ENCODE peak calls at places on chromosomes 5 and 9, in four cellular contexts. B is esophagus squamous epithelium, R is body of pancreas, X is stomach. T is an unnamed sample.

GRCh38 chr5:64947031-64947430 is 178.3 kb downstream of the CWC27 start:
- DNase-seq in B (no peak), R (peak; percentile 11), X (no peak), T (peak; percentile 39)

GRCh38 chr9:94445846-94446245 is 109.0 kb upstream of the PCAT7 start:
- DNase-seq in B (no peak), R (no peak), X (no peak), T (no peak)

GRCh38 chr5:124655943-124656459 is 90.4 kb downstream of the ZNF608 start:
- DNase-seq in B (no peak), R (peak; percentile 70), X (peak; percentile 70), T (peak; percentile 79)

GRCh38 chr9:29212590-29213373 is 1639.5 kb upstream of the C9orf72 start:
- DNase-seq in B (no peak), R (peak; percentile 34), X (peak; percentile 50), T (peak; percentile 27)

GRCh38 chr5:81171769-81172168 is 61.4 kb upstream of the CKMT2 start:
- DNase-seq in B (no peak), R (no peak), X (no peak), T (no peak)

GRCh38 chr9:2242778-2243395 is 227.7 kb downstream of the SMARCA2 start:
- DNase-seq in B (no peak), R (no peak), X (peak; percentile 33), T (no peak)

GRCh38 chr5:154371687-154372086 is 74.1 kb upstream of the SAP30L start:
- DNase-seq in B (no peak), R (no peak), X (no peak), T (peak; percentile 79)

GRCh38 chr9:86585422-86586143 is 231.4 kb upstream of the TUT7 start:
- DNase-seq in B (no peak), R (no peak), X (no peak), T (no peak)

GRCh38 chr9:101369286-101369685 is 15.5 kb downstream of the BAAT start:
- DNase-seq in B (no peak), R (no peak), X (no peak), T (peak; percentile 4)

GRCh38 chr5:150560401-150561191 is 52.7 kb downstream of the NDST1 start:
- DNase-seq in B (peak; percentile 18), R (peak; percentile 93), X (peak; percentile 92), T (peak; percentile 82)

GRCh38 chr5:141392429-141393198 is at the start of gene PCDHGA8:
- DNase-seq in B (no peak), R (no peak), X (no peak), T (no peak)

GRCh38 chr9:93120846-93121315 is 13.2 kb downstream of the NINJ1 start:
- DNase-seq in B (no peak), R (no peak), X (no peak), T (no peak)

GRCh38 chr5:140881889-140882590 is at the start of gene PCDHA13:
- DNase-seq in B (no peak), R (no peak), X (no peak), T (no peak)

GRCh38 chr9:112753725-112754124 is 3.2 kb downstream of the SNX30 start:
- DNase-seq in B (no peak), R (no peak), X (no peak), T (no peak)

GRCh38 chr5:44808435-44809214 is at the start of gene MRPS30:
- DNase-seq in B (peak; percentile 68), R (peak; percentile 93), X (peak; percentile 91), T (peak; percentile 98)
- TF ChIP-seq POLR2A in B (no peak), R (peak; percentile 73), X (no peak), T (peak; percentile 91)

DNA sequence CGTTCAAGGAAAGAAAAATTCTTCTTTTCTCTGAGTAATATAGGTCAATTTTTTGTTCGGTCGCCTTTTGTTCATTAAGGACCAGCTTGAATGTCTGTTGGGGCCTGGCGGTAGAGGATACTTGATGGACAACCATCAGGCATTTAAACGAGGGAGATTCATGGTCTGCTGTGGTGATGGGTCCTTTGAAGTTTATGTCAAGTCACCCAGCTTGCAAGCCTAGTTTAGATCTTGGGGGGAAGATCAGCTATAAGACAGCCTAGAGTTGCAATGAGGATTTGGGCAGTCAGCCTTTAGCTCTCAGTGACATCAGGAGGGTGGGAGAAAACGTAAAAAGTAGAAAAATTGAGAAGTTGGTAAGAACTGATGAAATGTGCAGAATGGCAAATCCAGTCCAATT is 80.2 kb upstream of the SPRY4 start:
- DNase-seq in B (no peak), R (no peak), X (no peak), T (no peak)
- TF ChIP-seq POLR2A in B (no peak), R (no peak), X (no peak), T (no peak)

DNA sequence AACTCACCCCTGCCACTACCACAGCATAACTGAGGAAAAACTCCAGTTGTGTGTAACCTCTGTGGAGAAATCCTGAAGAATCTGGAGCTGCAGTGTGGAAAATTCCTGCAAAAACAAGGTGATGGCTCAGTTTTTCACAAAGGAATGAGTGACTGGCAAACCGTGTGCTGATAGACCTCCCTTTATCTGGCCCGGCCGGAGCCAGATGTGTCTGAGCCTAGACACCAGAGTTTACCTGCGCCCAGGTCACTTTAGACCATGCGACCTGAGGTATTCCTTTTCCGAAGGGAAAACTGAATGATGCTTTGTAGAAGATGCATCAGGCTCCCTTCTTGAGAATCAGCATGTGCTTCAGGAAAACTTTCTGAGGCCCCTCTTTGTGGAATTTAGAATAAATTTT is 16.2 kb downstream of the SLC25A48 start:
- DNase-seq in B (no peak), R (no peak), X (no peak), T (no peak)
- TF ChIP-seq POLR2A in B (no peak), R (no peak), X (no peak), T (no peak)

GRCh38 chr5:96743065-96743768 is 64.5 kb downstream of the ERAP1 start:
- DNase-seq in B (no peak), R (no peak), X (no peak), T (peak; percentile 70)

GRCh38 chr5:96742519-96742918 is 65.2 kb downstream of the ERAP1 start:
- DNase-seq in B (no peak), R (no peak), X (no peak), T (peak; percentile 62)

GRCh38 chr5:96743805-96744559 is 63.8 kb downstream of the ERAP1 start:
- DNase-seq in B (no peak), R (no peak), X (no peak), T (peak; percentile 61)

GRCh38 chr5:96741075-96741474 is 66.7 kb downstream of the ERAP1 start:
- DNase-seq in B (no peak), R (no peak), X (no peak), T (no peak)

DNA sequence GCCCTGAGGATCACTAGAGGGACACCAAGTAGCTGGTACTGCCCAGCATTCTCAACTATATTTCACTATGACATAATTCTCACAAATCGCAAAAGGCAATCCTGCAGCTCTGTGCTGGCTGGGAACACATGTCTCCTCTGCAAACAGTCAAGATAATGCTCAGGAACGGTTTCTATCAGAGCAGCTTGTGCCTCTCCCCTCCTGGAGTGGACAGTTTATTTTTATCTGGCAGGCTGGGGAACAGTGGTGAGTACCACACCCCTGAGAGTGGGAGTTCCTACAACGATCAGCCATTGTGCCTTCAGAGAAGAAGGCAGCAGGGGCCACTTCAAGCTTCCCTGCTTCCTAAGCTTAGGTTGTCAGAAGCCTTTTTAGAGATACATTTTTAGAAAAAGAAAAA is 65.8 kb downstream of the ERAP1 start:
- DNase-seq in B (no peak), R (no peak), X (no peak), T (peak; percentile 91)
- TF ChIP-seq POLR2A in B (no peak), R (no peak), X (no peak), T (peak; percentile 99)

GRCh38 chr9:122350577-122351355 is 20.1 kb upstream of the PTGS1 start:
- DNase-seq in B (no peak), R (peak; percentile 78), X (peak; percentile 84), T (peak; percentile 89)
- TF ChIP-seq POLR2A in B (no peak), R (no peak), X (no peak), T (no peak)

DNA sequence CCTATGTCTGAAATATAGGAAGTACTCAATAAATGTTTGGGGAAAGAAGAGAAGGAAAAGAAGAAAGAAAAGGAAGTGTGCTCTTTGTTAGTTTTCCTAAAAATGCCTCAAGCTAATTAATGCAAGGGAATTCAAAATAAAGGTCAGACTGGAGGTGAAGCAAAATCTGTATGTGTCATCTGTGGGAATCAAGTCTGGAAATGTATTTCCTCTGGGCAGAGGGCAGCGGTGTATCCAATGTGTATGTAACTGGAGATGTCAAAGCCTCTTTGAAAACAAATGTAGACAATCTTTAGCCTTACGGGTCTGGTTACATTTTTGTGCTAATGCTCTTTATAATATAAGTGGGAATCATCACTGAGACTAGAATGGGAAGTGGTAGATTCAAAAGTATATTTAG is 471.4 kb downstream of the MAN2A1 start:
- DNase-seq in B (no peak), R (no peak), X (no peak), T (no peak)
- TF ChIP-seq POLR2A in B (no peak), R (no peak), X (no peak), T (no peak)

GRCh38 chr9:77177894-77178794 is 810 bp downstream of the VPS13A start:
- DNase-seq in B (no peak), R (peak; percentile 39), X (peak; percentile 44), T (peak; percentile 84)

GRCh38 chr9:77175152-77175551 is 2.2 kb upstream of the VPS13A start:
- DNase-seq in B (no peak), R (no peak), X (no peak), T (peak; percentile 61)

GRCh38 chr9:77176686-77177142 is 620 bp upstream of the VPS13A start:
- DNase-seq in B (no peak), R (no peak), X (no peak), T (no peak)

GRCh38 chr9:77176106-77176505 is 1.2 kb upstream of the VPS13A start:
- DNase-seq in B (no peak), R (no peak), X (no peak), T (peak; percentile 47)

GRCh38 chr9:77177143-77177893 is at the start of gene VPS13A:
- DNase-seq in B (peak; percentile 48), R (peak; percentile 94), X (peak; percentile 92), T (peak; percentile 98)
- TF ChIP-seq POLR2A in B (no peak), R (peak; percentile 76), X (no peak), T (peak; percentile 81)

GRCh38 chr9:130443456-130443801 is 1.3 kb upstream of the ASS1 start:
- DNase-seq in B (no peak), R (no peak), X (no peak), T (no peak)

GRCh38 chr9:130445268-130445983 is 665 bp downstream of the ASS1 start:
- DNase-seq in B (no peak), R (peak; percentile 58), X (peak; percentile 62), T (no peak)

GRCh38 chr9:130446111-130446861 is 1.5 kb downstream of the ASS1 start:
- DNase-seq in B (no peak), R (peak; percentile 66), X (peak; percentile 62), T (no peak)

GRCh38 chr9:130443840-130444492 is 795 bp upstream of the ASS1 start:
- DNase-seq in B (no peak), R (peak; percentile 44), X (no peak), T (no peak)

GRCh38 chr9:130444565-130445221 is at the start of gene ASS1:
- DNase-seq in B (no peak), R (peak; percentile 87), X (peak; percentile 90), T (peak; percentile 32)
- TF ChIP-seq POLR2A in B (no peak), R (peak; percentile 80), X (no peak), T (no peak)